ENCODE peak calls at places on chromosome 3, in eight cellular contexts. Z, L, V, T, S, J, D and M are unnamed samples.

GRCh38 chr3:134847349-134847748 is 52.3 kb downstream of the EPHB1 start:
- DNase-seq in Z (no peak), L (no peak), V (no peak), T (no peak), S (peak; percentile 14), J (no peak), D (peak; percentile 15), M (no peak)

GRCh38 chr3:45772341-45773035 is 23.8 kb downstream of the SLC6A20 start:
- DNase-seq in Z (no peak), L (no peak), V (no peak), T (peak; percentile 25), S (no peak), J (no peak), D (no peak), M (no peak)

GRCh38 chr3:140216249-140216648 is 281.3 kb downstream of the CLSTN2 start:
- DNase-seq in Z (no peak), L (no peak), V (no peak), T (peak; percentile 2), S (peak; percentile 28), J (peak; percentile 13), D (peak; percentile 19), M (peak; percentile 25)

GRCh38 chr3:128489860-128490649 is 2.9 kb downstream of the GATA2 start:
- DNase-seq in Z (peak; percentile 49), L (no peak), V (peak; percentile 55), T (peak; percentile 41), S (peak; percentile 92), J (peak; percentile 13), D (peak; percentile 23), M (no peak)

GRCh38 chr3:47408839-47409229 is 28.0 kb downstream of the PTPN23 start:
- DNase-seq in Z (no peak), L (no peak), V (no peak), T (no peak), S (no peak), J (no peak), D (no peak), M (no peak)

GRCh38 chr3:184525337-184526157 is 36.0 kb upstream of the EPHB3 start:
- DNase-seq in Z (no peak), L (peak; percentile 61), V (no peak), T (peak; percentile 34), S (peak; percentile 83), J (no peak), D (no peak), M (no peak)

GRCh38 chr3:182248349-182248880 is 536.7 kb downstream of the SOX2 start:
- DNase-seq in Z (no peak), L (no peak), V (no peak), T (no peak), S (peak; percentile 52), J (no peak), D (peak; percentile 18), M (peak; percentile 29)

GRCh38 chr3:126672340-126672739 is 17.4 kb upstream of the TXNRD3 start:
- DNase-seq in Z (no peak), L (no peak), V (no peak), T (no peak), S (no peak), J (no peak), D (no peak), M (peak; percentile 1)

GRCh38 chr3:149448331-149448831 is 26.1 kb upstream of the TM4SF4 start:
- DNase-seq in Z (no peak), L (no peak), V (peak; percentile 52), T (no peak), S (no peak), J (peak; percentile 71), D (no peak), M (no peak)

GRCh38 chr3:169964176-169964575 is 2.4 kb upstream of the SEC62 start:
- DNase-seq in Z (no peak), L (no peak), V (peak; percentile 35), T (no peak), S (peak; percentile 76), J (peak; percentile 17), D (no peak), M (no peak)

GRCh38 chr3:62493116-62493801 is 119.9 kb upstream of the FEZF2 start:
- DNase-seq in Z (no peak), L (no peak), V (no peak), T (no peak), S (peak; percentile 7), J (peak; percentile 6), D (peak; percentile 9), M (no peak)

GRCh38 chr3:120126016-120126415 is 31.8 kb upstream of the GSK3B start:
- DNase-seq in Z (no peak), L (no peak), V (no peak), T (no peak), S (no peak), J (no peak), D (no peak), M (no peak)

GRCh38 chr3:142846779-142847577 is 41.9 kb downstream of the PCOLCE2 start:
- DNase-seq in Z (no peak), L (no peak), V (peak; percentile 9), T (no peak), S (no peak), J (no peak), D (no peak), M (no peak)